ENCODE peak calls at places on chromosomes 16 and 17, in seven cellular contexts. X is stimulated activated CD8-positive, alpha-beta memory T cell treated with anti-CD3 and anti-CD28 coated beads, Interleukin-4, amount 100 ng/mL, for 24 hours; E is mucosa of gallbladder; P is activated effector memory CD4-positive, alpha-beta T cell treated with anti-CD3 and anti-CD28 coated beads, Interleukin-2, amount 50 U/mL, for 16 hours; A is left colon; M is DND-41; Y is T-helper 2 cell. C is an unnamed sample.

GRCh38 chr17:82536220-82537201 is 17.0 kb downstream of the FOXK2 start:
- DNase-seq in X (no peak), P (no peak), A (no peak), Y (no peak), E (no peak), M (no peak), C (no peak)

GRCh38 chr17:62925267-62925836 is 40.7 kb upstream of the TANC2 start:
- DNase-seq in P (no peak), X (no peak), A (no peak), Y (no peak), M (no peak), E (no peak), C (no peak)

GRCh38 chr16:89633064-89633631 is 19.7 kb downstream of the DPEP1 start:
- DNase-seq in X (no peak), Y (no peak), E (no peak), M (no peak), P (no peak), A (no peak), C (no peak)

GRCh38 chr16:62665269-62665668 is 629.0 kb upstream of the CDH8 start:
- DNase-seq in X (no peak), P (no peak), A (no peak), E (no peak), M (no peak), Y (no peak), C (no peak)

GRCh38 chr17:47735536-47736011 is 2.5 kb downstream of the TBX21 start:
- DNase-seq in E (no peak), A (no peak), X (no peak), Y (no peak), M (no peak), P (peak), C (no peak)

GRCh38 chr16:27918755-27919154 is 144.8 kb downstream of the GSG1L start:
- DNase-seq in Y (no peak), A (no peak), X (no peak), P (no peak), M (no peak), E (no peak), C (no peak)

GRCh38 chr17:46056800-46057304 is 57.8 kb downstream of the STH start:
- DNase-seq in E (no peak), Y (no peak), P (no peak), X (no peak), M (no peak), A (no peak), C (no peak)

GRCh38 chr16:30186782-30187555 is 3.6 kb downstream of the CORO1A start:
- DNase-seq in M (peak), E (peak), Y (peak), P (peak), X (peak), A (peak), C (no peak)

GRCh38 chr17:77363821-77364361 is 223.1 kb downstream of the SEC14L1 start:
- DNase-seq in A (no peak), M (peak), Y (no peak), X (no peak), P (peak), E (no peak), C (no peak)

GRCh38 chr17:72446118-72446517 is 325.3 kb downstream of the SOX9 start:
- DNase-seq in A (no peak), P (no peak), E (no peak), M (no peak), X (no peak), Y (no peak), C (no peak)

GRCh38 chr17:50550661-50551432 is 3.9 kb downstream of the SPATA20 start:
- DNase-seq in Y (no peak), P (no peak), E (peak), A (peak), X (no peak), M (no peak), C (peak)

GRCh38 chr17:63309021-63309420 is 137.1 kb downstream of the CYB561 start:
- DNase-seq in Y (no peak), E (no peak), M (no peak), X (no peak), A (no peak), P (no peak), C (no peak)

GRCh38 chr16:55322327-55322726 is 1.7 kb upstream of the IRX6 start:
- DNase-seq in Y (no peak), A (no peak), M (no peak), P (no peak), E (no peak), X (no peak), C (no peak)

GRCh38 chr17:50708050-50709000 is 611 bp upstream of the ANKRD40 start:
- DNase-seq in P (no peak), A (no peak), X (no peak), E (no peak), M (peak), Y (no peak), C (no peak)

GRCh38 chr17:43129671-43130010 is 4.5 kb upstream of the BRCA1 start:
- DNase-seq in X (no peak), Y (no peak), E (no peak), P (no peak), M (no peak), A (no peak), C (no peak)

GRCh38 chr16:66260522-66261290 is 105.8 kb upstream of the CDH5 start:
- DNase-seq in Y (no peak), M (no peak), P (no peak), A (no peak), X (no peak), E (no peak), C (no peak)

GRCh38 chr17:75531724-75532090 is 6.2 kb downstream of the LLGL2 start:
- DNase-seq in A (no peak), P (no peak), X (no peak), E (no peak), M (no peak), Y (no peak), C (no peak)

GRCh38 chr16:63461248-63461841 is 1425.1 kb upstream of the CDH8 start:
- DNase-seq in E (peak), A (no peak), M (no peak), Y (no peak), X (no peak), P (no peak), C (no peak)

GRCh38 chr17:29623283-29623647 is 553 bp upstream of the CORO6 start:
- DNase-seq in P (no peak), X (no peak), A (no peak), M (no peak), Y (no peak), E (no peak), C (no peak)

GRCh38 chr17:32757963-32758362 is 119.0 kb downstream of the MYO1D start:
- DNase-seq in E (no peak), P (no peak), M (no peak), A (no peak), X (no peak), Y (no peak), C (no peak)

GRCh38 chr17:40753804-40754203 is 1.3 kb downstream of the KRT25 start:
- DNase-seq in A (no peak), E (no peak), M (no peak), Y (no peak), X (no peak), P (no peak), C (no peak)

GRCh38 chr17:17419166-17419565 is 57.6 kb upstream of the MED9 start:
- DNase-seq in X (no peak), Y (no peak), M (no peak), A (no peak), P (no peak), E (no peak), C (no peak)

GRCh38 chr17:28842282-28843012 is at the start of gene FAM222B:
- DNase-seq in M (peak), A (peak), P (peak), Y (peak), E (peak), X (peak), C (peak)

GRCh38 chr16:31265329-31266245 is 5.8 kb downstream of the ITGAM start:
- DNase-seq in X (peak), M (no peak), E (no peak), P (peak), Y (peak), A (no peak), C (no peak)

GRCh38 chr16:70638814-70639792 is 7.3 kb upstream of the IL34 start:
- DNase-seq in E (peak), X (no peak), M (no peak), Y (no peak), P (no peak), A (no peak), C (no peak)

GRCh38 chr16:11253009-11253994 is 2.7 kb downstream of the SOCS1 start:
- DNase-seq in X (no peak), E (no peak), A (no peak), Y (peak), M (peak), P (peak), C (no peak)

GRCh38 chr17:57870283-57870635 is 20.4 kb upstream of the MRPS23 start:
- DNase-seq in X (no peak), P (no peak), A (no peak), E (no peak), M (no peak), Y (no peak), C (no peak)

GRCh38 chr16:79261461-79261860 is 339.1 kb downstream of the MAF start:
- DNase-seq in A (no peak), P (peak), M (peak), X (peak), E (peak), Y (peak), C (no peak)

GRCh38 chr16:52439171-52439701 is 107.7 kb downstream of the TOX3 start:
- DNase-seq in E (no peak), P (no peak), X (no peak), A (no peak), M (no peak), Y (no peak), C (no peak)

GRCh38 chr17:13869301-13869700 is 200.0 kb upstream of the COX10 start:
- DNase-seq in P (no peak), Y (no peak), X (no peak), A (no peak), M (no peak), E (no peak), C (no peak)

GRCh38 chr17:4386406-4386805 is 19.9 kb upstream of the UBE2G1 start:
- DNase-seq in E (no peak), X (no peak), A (no peak), M (no peak), Y (no peak), P (no peak), C (no peak)

GRCh38 chr17:43003542-43004172 is 2.9 kb upstream of the IFI35 start:
- DNase-seq in A (no peak), X (no peak), P (no peak), E (no peak), Y (no peak), M (no peak), C (no peak)

GRCh38 chr17:56994009-56994792 is 16.3 kb downstream of the SCPEP1 start:
- DNase-seq in A (no peak), P (no peak), X (no peak), M (no peak), Y (no peak), E (no peak), C (no peak)

GRCh38 chr16:85031451-85031850 is 3.9 kb downstream of the KIAA0513 start:
- DNase-seq in A (no peak), X (no peak), E (no peak), M (no peak), P (no peak), Y (no peak), C (no peak)

GRCh38 chr17:41944943-41945342 is 14.5 kb downstream of the ODAD4 start:
- DNase-seq in M (no peak), Y (no peak), X (no peak), E (no peak), A (no peak), P (no peak), C (no peak)

GRCh38 chr17:38676706-38677504 is 2.1 kb upstream of the EPOP start:
- DNase-seq in E (peak), M (peak), A (peak), X (peak), Y (peak), P (peak), C (peak)

GRCh38 chr16:70396209-70396904 is 42.5 kb downstream of the ST3GAL2 start:
- DNase-seq in A (peak), Y (no peak), P (no peak), E (no peak), X (no peak), M (no peak), C (no peak)

GRCh38 chr17:72372185-72372584 is 251.4 kb downstream of the SOX9 start:
- DNase-seq in E (no peak), Y (no peak), M (no peak), P (peak), X (no peak), A (no peak), C (no peak)

C was measured in thoracic aorta.